ENCODE peak calls at places on chromosomes 12 and 14, in ten cellular contexts. U is A549, W is fibroblast of mammary gland, B is astrocyte of the cerebellum, N is glutamatergic neuron, H is fibroblast of lung, I is WTC11, J is astrocyte of the spinal cord, D is GM13976, S is lung. T is an unnamed sample.

GRCh38 chr14:63939006-63939270 is 86.1 kb downstream of the SYNE2 start:
- DNase-seq in B (no peak), S (no peak), J (no peak), D (no peak), W (no peak), H (no peak), U (no peak), I (no peak), N (no peak), T (no peak)

GRCh38 chr12:108066583-108067234 is 62.4 kb upstream of the WSCD2 start:
- DNase-seq in B (no peak), D (no peak), I (no peak), W (no peak), U (peak; percentile 29), H (no peak), S (no peak), J (no peak), N (no peak), T (no peak)

GRCh38 chr14:32820686-32821085 is 118.0 kb upstream of the NPAS3 start:
- DNase-seq in D (no peak), U (no peak), W (no peak), S (no peak), I (no peak), B (no peak), J (no peak), N (no peak), H (no peak), T (no peak)

GRCh38 chr12:50201987-50202521 is 34.9 kb upstream of the CERS5 start:
- DNase-seq in I (no peak), S (no peak), H (peak; percentile 94), B (no peak), J (peak; percentile 91), W (peak; percentile 83), U (peak; percentile 53), N (no peak), D (no peak), T (no peak)

GRCh38 chr14:68895304-68895703 is 83.8 kb downstream of the ACTN1 start:
- DNase-seq in U (no peak), B (no peak), I (no peak), S (no peak), W (no peak), H (no peak), J (no peak), D (no peak), N (no peak), T (no peak)

GRCh38 chr14:61438860-61439765 is 117.7 kb downstream of the PRKCH start:
- DNase-seq in S (peak; percentile 75), J (peak; percentile 80), U (peak; percentile 76), D (peak; percentile 52), N (no peak), W (peak; percentile 30), B (peak; percentile 82), H (peak; percentile 37), I (peak; percentile 28), T (no peak)

GRCh38 chr14:100076133-100076532 is 10.9 kb downstream of the EVL start:
- DNase-seq in I (peak; percentile 60), W (peak; percentile 57), D (peak; percentile 62), B (no peak), S (no peak), J (no peak), N (no peak), H (no peak), U (peak; percentile 45), T (no peak)

GRCh38 chr14:79432640-79433039 is 778.7 kb downstream of the DIO2 start:
- DNase-seq in J (no peak), U (no peak), B (no peak), W (no peak), I (no peak), H (no peak), N (no peak), D (no peak), S (no peak), T (no peak)

GRCh38 chr12:14284189-14284722 is 81.2 kb upstream of the ATF7IP start:
- DNase-seq in I (no peak), W (no peak), J (no peak), U (no peak), H (no peak), N (no peak), S (no peak), D (peak; percentile 61), B (no peak), T (peak; percentile 71)

GRCh38 chr14:92482621-92483319 is 30.8 kb upstream of the RIN3 start:
- DNase-seq in H (no peak), U (no peak), W (no peak), S (no peak), I (no peak), D (no peak), B (no peak), N (no peak), J (no peak), T (no peak)

GRCh38 chr12:29725587-29726320 is 58.0 kb downstream of the TMTC1 start:
- DNase-seq in U (no peak), N (peak; percentile 44), I (no peak), W (peak; percentile 95), S (no peak), H (peak; percentile 74), D (no peak), J (peak; percentile 89), B (peak; percentile 76), T (no peak)

GRCh38 chr14:83632375-83632774 is 1897.6 kb upstream of the FLRT2 start:
- DNase-seq in N (no peak), S (no peak), U (no peak), H (no peak), J (no peak), W (no peak), D (no peak), B (no peak), I (no peak), T (no peak)

GRCh38 chr12:66679441-66680069 is 679 bp upstream of the GRIP1 start:
- DNase-seq in W (no peak), N (no peak), B (no peak), S (no peak), I (no peak), U (no peak), J (no peak), D (no peak), H (no peak), T (no peak)

GRCh38 chr14:95389471-95390011 is 69.8 kb upstream of the CLMN start:
- DNase-seq in J (peak; percentile 35), U (no peak), I (no peak), N (no peak), H (no peak), B (no peak), S (no peak), D (no peak), W (peak; percentile 96), T (no peak)

DNA sequence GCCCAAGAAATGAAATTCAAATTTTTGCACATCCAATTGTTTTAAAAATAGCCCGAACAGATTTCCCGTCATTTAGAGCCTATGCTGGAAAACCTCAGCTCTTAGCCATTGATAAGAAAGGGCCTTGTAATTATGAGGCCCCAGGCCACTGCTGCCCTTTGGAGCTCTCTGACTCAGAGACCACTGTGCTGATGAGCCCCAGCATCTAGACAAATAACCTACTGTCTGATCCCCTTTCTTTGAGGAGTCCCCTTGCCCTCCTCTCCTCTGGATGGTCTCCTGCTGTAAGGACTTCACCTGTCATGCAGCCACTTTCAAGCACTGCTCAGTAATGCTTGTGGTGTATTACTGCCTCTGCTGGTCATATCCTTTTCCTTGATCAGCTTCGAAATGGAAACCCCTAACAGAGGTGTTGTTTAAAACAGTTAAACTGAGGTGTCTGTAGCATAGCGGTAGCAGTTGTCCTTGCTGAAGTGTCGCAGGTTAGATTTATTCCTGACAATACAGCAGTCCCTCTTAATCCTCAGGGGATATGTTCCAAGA is 159.9 kb upstream of the SRRM4 start:
- DNase-seq in B (no peak), I (no peak), H (no peak), W (no peak), N (no peak), J (no peak), D (no peak), U (no peak), S (no peak), T (no peak)
- TF ChIP-seq CTCF in B (no peak), I (no peak), H (no peak), W (no peak), N (no peak), J (no peak), D (no peak), U (no peak), S (no peak), T (no peak)

GRCh38 chr12:95820096-95820703 is 29.6 kb upstream of the NTN4 start:
- DNase-seq in D (no peak), N (peak; percentile 24), S (no peak), U (peak; percentile 75), H (peak; percentile 46), I (no peak), W (peak; percentile 66), B (no peak), J (peak; percentile 57), T (no peak)
- TF ChIP-seq CTCF in D (no peak), N (peak; percentile 36), S (peak; percentile 40), U (peak; percentile 70), H (peak; percentile 72), I (no peak), W (peak; percentile 67), B (peak; percentile 72), J (peak; percentile 67), T (peak; percentile 45)

GRCh38 chr14:67133595-67134441 is 55.4 kb upstream of the GARIN2 start:
- DNase-seq in H (no peak), I (no peak), D (no peak), U (no peak), W (no peak), S (no peak), B (no peak), J (peak; percentile 32), N (no peak), T (no peak)

DNA sequence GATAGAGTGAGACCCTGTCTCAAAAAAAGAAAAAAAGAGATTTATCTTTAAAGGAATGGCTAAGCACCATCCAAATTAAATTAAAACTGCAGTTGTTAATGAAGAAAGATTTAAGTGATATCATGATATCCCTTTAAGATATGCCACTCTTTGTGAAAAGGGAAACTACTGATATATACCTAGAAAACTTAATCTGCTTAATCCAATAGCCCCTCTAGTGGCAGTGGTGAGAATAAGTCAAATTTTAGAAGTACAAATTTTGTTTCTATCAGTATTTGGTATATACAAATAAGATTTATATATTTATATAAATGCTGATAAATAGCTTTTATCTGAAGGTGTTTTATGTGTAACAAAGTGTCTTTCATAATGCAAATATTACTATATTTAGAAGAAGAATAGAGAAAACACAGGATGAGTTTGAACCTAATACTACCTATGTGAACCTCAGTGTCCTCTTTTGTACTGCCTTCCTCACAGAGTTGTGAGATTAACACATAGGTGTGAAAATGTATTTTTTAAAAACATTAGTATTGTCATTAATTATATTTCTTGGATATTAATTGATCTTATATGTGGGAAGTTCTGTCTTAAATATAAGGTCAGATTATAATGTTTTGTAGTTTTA is 51.4 kb upstream of the GARIN2 start:
- DNase-seq in W (peak; percentile 26), D (peak; percentile 22), U (peak; percentile 21), I (no peak), S (no peak), H (peak; percentile 16), B (peak; percentile 9), J (peak; percentile 28), N (no peak), T (peak; percentile 11)
- TF ChIP-seq CTCF in W (peak; percentile 64), D (peak; percentile 17), U (peak; percentile 37), I (peak; percentile 12), S (no peak), H (no peak), B (peak; percentile 36), J (peak; percentile 61), N (peak; percentile 59), T (peak; percentile 71)

DNA sequence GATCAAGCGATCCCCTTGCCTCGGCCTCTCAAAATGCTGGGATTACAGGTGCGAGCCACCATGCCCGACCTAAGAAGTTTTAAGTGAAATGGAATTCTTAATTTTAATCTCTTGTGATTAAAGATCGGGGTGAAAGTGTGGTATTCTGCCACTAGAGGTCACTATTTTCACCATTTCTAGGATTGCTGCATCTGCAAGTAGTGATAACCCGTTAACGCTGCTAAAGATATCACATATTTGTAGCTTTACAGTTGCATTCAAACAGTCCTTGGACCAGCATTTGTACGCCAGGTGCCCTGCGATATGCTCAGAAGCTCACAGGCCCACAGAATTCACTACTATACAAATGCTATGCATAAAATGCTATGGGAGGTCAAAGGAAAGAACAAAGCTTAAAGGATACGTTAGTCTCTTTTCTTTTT is 19.3 kb downstream of the CCDC62 start:
- DNase-seq in I (no peak), U (peak; percentile 73), H (peak; percentile 45), J (peak; percentile 71), N (no peak), S (no peak), D (peak; percentile 74), W (peak; percentile 71), B (peak; percentile 44), T (peak; percentile 82)
- TF ChIP-seq CTCF in I (peak; percentile 72), U (peak; percentile 86), H (peak; percentile 49), J (peak; percentile 59), N (peak; percentile 89), S (peak; percentile 53), D (peak; percentile 45), W (peak; percentile 70), B (peak; percentile 56), T (peak; percentile 93)